ENCODE peak calls at places on chromosome 17, in four cellular contexts. X is activated CD8-positive, alpha-beta memory T cell treated with anti-CD3 and anti-CD28 coated beads for 1 hour; I is tibial artery; S is MCF 10A. H is an unnamed sample.

GRCh38 chr17:52681486-52681885 is 523.0 kb upstream of the CA10 start:
- DNase-seq in S (no peak), I (no peak), X (no peak), H (no peak)

GRCh38 chr17:1580979-1581676 is 18.5 kb upstream of the PITPNA start:
- DNase-seq in S (no peak), I (no peak), X (no peak), H (no peak)

GRCh38 chr17:69431835-69432234 is 17.3 kb downstream of the MAP2K6 start:
- DNase-seq in S (no peak), X (no peak), I (no peak), H (no peak)

GRCh38 chr17:37744961-37745800 is at the start of gene HNF1B:
- DNase-seq in X (no peak), I (no peak), S (no peak), H (no peak)

GRCh38 chr17:73998246-73999220 is 204.9 kb upstream of the RPL38 start:
- DNase-seq in X (peak), S (peak), I (no peak), H (peak)

GRCh38 chr17:37359682-37360188 is 16.1 kb upstream of the C17orf78 start:
- DNase-seq in X (no peak), S (no peak), I (no peak), H (no peak)

GRCh38 chr17:19554393-19554792 is 20.7 kb downstream of the SLC47A1 start:
- DNase-seq in S (no peak), X (no peak), I (no peak), H (no peak)

GRCh38 chr17:35171834-35172233 is 22.4 kb downstream of the SLC35G3 start:
- DNase-seq in X (no peak), I (no peak), S (no peak), H (no peak)

GRCh38 chr17:40352779-40353394 is 11.7 kb downstream of the GJD3 start:
- DNase-seq in X (no peak), S (no peak), I (no peak), H (no peak)

GRCh38 chr17:18905226-18905625 is 46.7 kb upstream of the SLC5A10 start:
- DNase-seq in I (no peak), X (no peak), S (no peak), H (no peak)

GRCh38 chr17:3012926-3013581 is 50.4 kb downstream of the OR1D5 start:
- DNase-seq in S (peak), I (peak), X (peak), H (peak)

GRCh38 chr17:31724619-31725018 is 134.4 kb downstream of the COPRS start:
- DNase-seq in S (no peak), I (no peak), X (no peak), H (no peak)

GRCh38 chr17:40340880-40341807 is 23.4 kb downstream of the GJD3 start:
- DNase-seq in X (peak), S (peak), I (peak), H (peak)

GRCh38 chr17:67902531-67903231 is 77.4 kb downstream of the BPTF start:
- DNase-seq in X (no peak), S (no peak), I (no peak), H (no peak)

GRCh38 chr17:55676274-55676673 is 46.4 kb downstream of the TMEM100 start:
- DNase-seq in X (no peak), I (no peak), S (no peak), H (no peak)

GRCh38 chr17:41367426-41368075 is 2.1 kb downstream of the KRT33B start:
- DNase-seq in X (no peak), S (no peak), I (no peak), H (peak)

GRCh38 chr17:40909755-40910154 is 24.7 kb upstream of the KRT20 start:
- DNase-seq in X (no peak), I (no peak), S (peak), H (peak)

GRCh38 chr17:31197991-31198390 is 99.0 kb downstream of the OMG start:
- DNase-seq in S (no peak), X (no peak), I (no peak), H (no peak)

GRCh38 chr17:56593073-56593740 is at the start of gene NOG:
- DNase-seq in I (peak), X (peak), S (peak), H (peak)

GRCh38 chr17:81968850-81969812 is 8.1 kb upstream of the NOTUM start:
- DNase-seq in S (no peak), I (no peak), X (no peak), H (no peak)

GRCh38 chr17:8125196-8125946 is 1.5 kb upstream of the HES7 start:
- DNase-seq in S (peak), I (peak), X (peak), H (peak)

GRCh38 chr17:58210922-58211321 is 8.1 kb downstream of the MKS1 start:
- DNase-seq in X (no peak), S (no peak), I (no peak), H (no peak)

GRCh38 chr17:38761612-38762011 is 9.1 kb downstream of the PSMB3 start:
- DNase-seq in S (peak), I (no peak), X (no peak), H (no peak)

GRCh38 chr17:5672141-5672540 is 87.8 kb upstream of the NLRP1 start:
- DNase-seq in I (no peak), X (no peak), S (no peak), H (no peak)

GRCh38 chr17:39197380-39198185 is at the start of gene CACNB1:
- DNase-seq in S (peak), X (peak), I (peak), H (peak)

GRCh38 chr17:82281502-82282238 is 8.2 kb upstream of the CSNK1D start:
- DNase-seq in X (no peak), I (no peak), S (peak), H (peak)

GRCh38 chr17:34121311-34121710 is 133.8 kb upstream of the CCL2 start:
- DNase-seq in S (no peak), I (no peak), X (no peak), H (no peak)

GRCh38 chr17:71494456-71494855 is 626.4 kb upstream of the SOX9 start:
- DNase-seq in X (no peak), S (no peak), I (no peak), H (no peak)